ENCODE peak calls at places on chromosomes 2 and 18, in five cellular contexts. One of them, this sample, is unnamed.

GRCh38 chr2:9552491-9553178 is 3.0 kb downstream of the ADAM17 start:
- DNase-seq in amniotic stem cell: peak; percentile 57
- DNase-seq in epithelial cell of esophagus: peak; percentile 83
- DNase-seq in H4: peak; percentile 9
- DNase-seq in fibroblast of mammary gland: peak; percentile 85
- DNase-seq in this sample: no peak

GRCh38 chr2:165791811-165792454 is 2.1 kb downstream of the GALNT3 start:
- DNase-seq in epithelial cell of esophagus: peak; percentile 64
- DNase-seq in fibroblast of mammary gland: no peak
- DNase-seq in H4: peak; percentile 18
- DNase-seq in amniotic stem cell: no peak
- DNase-seq in this sample: no peak

GRCh38 chr2:235302263-235302662 is 191.6 kb upstream of the AGAP1 start:
- DNase-seq in H4: no peak
- DNase-seq in amniotic stem cell: no peak
- DNase-seq in fibroblast of mammary gland: no peak
- DNase-seq in epithelial cell of esophagus: no peak
- DNase-seq in this sample: no peak

GRCh38 chr18:63336366-63337099 is 17.0 kb upstream of the BCL2 start:
- DNase-seq in amniotic stem cell: peak; percentile 80
- DNase-seq in epithelial cell of esophagus: peak; percentile 92
- DNase-seq in fibroblast of mammary gland: peak; percentile 97
- DNase-seq in H4: no peak
- DNase-seq in this sample: no peak

GRCh38 chr2:38264649-38265322 is 112.3 kb downstream of the ATL2 start:
- DNase-seq in amniotic stem cell: no peak
- DNase-seq in H4: peak; percentile 26
- DNase-seq in fibroblast of mammary gland: no peak
- DNase-seq in epithelial cell of esophagus: no peak
- DNase-seq in this sample: no peak

GRCh38 chr2:20668470-20668869 is 1.5 kb downstream of the GDF7 start:
- DNase-seq in epithelial cell of esophagus: no peak
- DNase-seq in fibroblast of mammary gland: no peak
- DNase-seq in amniotic stem cell: no peak
- DNase-seq in H4: no peak
- DNase-seq in this sample: no peak

GRCh38 chr2:168686485-168687191 is 115.8 kb upstream of the NOSTRIN start:
- DNase-seq in H4: no peak
- DNase-seq in amniotic stem cell: peak; percentile 21
- DNase-seq in epithelial cell of esophagus: peak; percentile 40
- DNase-seq in fibroblast of mammary gland: peak; percentile 50
- DNase-seq in this sample: no peak

GRCh38 chr2:45470531-45470930 is 140.5 kb downstream of the SRBD1 start:
- DNase-seq in epithelial cell of esophagus: no peak
- DNase-seq in fibroblast of mammary gland: peak; percentile 46
- DNase-seq in H4: no peak
- DNase-seq in amniotic stem cell: no peak
- DNase-seq in this sample: no peak

GRCh38 chr2:121475811-121476571 is 54.7 kb upstream of the RNU4ATAC start:
- DNase-seq in H4: no peak
- DNase-seq in epithelial cell of esophagus: peak; percentile 73
- DNase-seq in amniotic stem cell: no peak
- DNase-seq in fibroblast of mammary gland: no peak
- DNase-seq in this sample: no peak

GRCh38 chr2:74554821-74555531 is 456 bp downstream of the DOK1 start:
- DNase-seq in fibroblast of mammary gland: peak; percentile 19
- DNase-seq in H4: no peak
- DNase-seq in epithelial cell of esophagus: peak; percentile 24
- DNase-seq in amniotic stem cell: no peak
- DNase-seq in this sample: peak; percentile 64

GRCh38 chr2:129117427-129117826 is 798.8 kb upstream of the HS6ST1 start:
- DNase-seq in epithelial cell of esophagus: no peak
- DNase-seq in H4: no peak
- DNase-seq in amniotic stem cell: no peak
- DNase-seq in fibroblast of mammary gland: no peak
- DNase-seq in this sample: no peak

GRCh38 chr2:1584691-1585485 is 159.4 kb downstream of the PXDN start:
- DNase-seq in H4: no peak
- DNase-seq in amniotic stem cell: no peak
- DNase-seq in epithelial cell of esophagus: no peak
- DNase-seq in fibroblast of mammary gland: peak; percentile 25
- DNase-seq in this sample: no peak

GRCh38 chr2:2123259-2123658 is 207.8 kb downstream of the MYT1L start:
- DNase-seq in amniotic stem cell: no peak
- DNase-seq in H4: no peak
- DNase-seq in fibroblast of mammary gland: no peak
- DNase-seq in epithelial cell of esophagus: no peak
- DNase-seq in this sample: no peak